ENCODE peak calls at places on chromosomes 4 and X, in six cellular contexts. I is tibial nerve, P is prostate gland, N is astrocyte, O is pancreas, V is WERI-Rb-1. B is an unnamed sample.

GRCh38 chr4:3673176-3673575 is 93.0 kb upstream of the ADRA2C start:
- DNase-seq in O (no peak), P (no peak), N (no peak), I (no peak), V (no peak), B (no peak)

GRCh38 chr4:41455215-41455614 is 82.7 kb upstream of the LIMCH1 start:
- DNase-seq in O (no peak), V (no peak), P (no peak), N (no peak), I (no peak), B (no peak)

GRCh38 chr4:55485821-55486220 is 60.9 kb downstream of the CLOCK start:
- DNase-seq in O (no peak), V (no peak), N (no peak), P (no peak), I (no peak), B (no peak)

GRCh38 chr4:151046609-151047008 is 31.5 kb upstream of the LRBA start:
- DNase-seq in N (no peak), V (peak; percentile 18), I (no peak), O (no peak), P (no peak), B (no peak)

GRCh38 chrX:42678133-42678532 is 99.8 kb downstream of the PPP1R2C start:
- DNase-seq in P (no peak), N (no peak), O (no peak), I (no peak), V (peak; percentile 11), B (peak; percentile 84)

GRCh38 chr4:183987987-183988392 is 82.9 kb downstream of the STOX2 start:
- DNase-seq in V (no peak), I (peak; percentile 40), O (no peak), P (peak; percentile 81), N (peak; percentile 95), B (peak; percentile 73)

GRCh38 chrX:139850968-139851367 is 81.9 kb downstream of the ATP11C start:
- DNase-seq in I (no peak), V (no peak), P (no peak), N (no peak), O (no peak), B (no peak)

GRCh38 chrX:136168929-136169735 is 21.8 kb downstream of the FHL1 start:
- DNase-seq in N (peak; percentile 90), I (no peak), V (no peak), O (no peak), P (no peak), B (peak; percentile 26)

GRCh38 chr4:143399113-143399949 is 62.7 kb downstream of the GAB1 start:
- DNase-seq in V (no peak), O (no peak), I (no peak), P (no peak), N (no peak), B (peak; percentile 38)

DNA sequence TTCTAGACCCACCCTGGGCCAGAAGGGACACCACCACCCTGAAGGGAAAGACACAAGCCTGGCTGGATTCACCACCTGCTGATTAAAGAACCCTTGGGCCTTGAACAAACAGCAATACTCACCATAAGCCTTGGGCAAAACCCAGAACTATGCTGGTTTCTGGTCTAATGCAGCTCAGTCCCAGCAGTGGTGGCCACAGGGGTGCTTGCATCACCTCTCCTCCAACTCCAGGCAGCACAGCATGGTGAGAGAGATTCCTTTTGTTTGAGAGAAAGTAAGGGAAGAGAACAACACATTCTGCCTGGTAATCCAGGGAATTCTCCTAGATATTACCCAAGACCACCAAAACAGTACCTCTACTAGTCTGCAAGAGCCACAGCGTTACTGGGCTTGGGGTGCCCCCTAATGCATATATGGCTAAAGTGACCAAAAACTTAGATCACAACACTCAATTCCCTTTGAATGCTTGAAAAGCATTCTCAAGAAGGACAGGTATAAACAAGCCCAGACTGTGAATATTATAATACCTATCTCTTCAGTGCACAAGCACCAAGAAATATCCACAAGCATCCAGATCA is 25.7 kb downstream of the RNF128 start:
- DNase-seq in P (no peak), N (no peak), O (no peak), V (no peak), I (no peak), B (peak; percentile 10)
- TF ChIP-seq CTCF in P (no peak), N (peak; percentile 14), O (no peak), V (no peak), I (no peak), B (no peak)

GRCh38 chr4:123406862-123407261 is 10.3 kb downstream of the SPRY1 start:
- DNase-seq in O (no peak), P (no peak), V (peak; percentile 55), I (no peak), N (no peak), B (no peak)
- H3K27ac ChIP-seq in O (no peak overlapping the region), P (no peak overlapping the region), V (no peak overlapping the region), I (no peak overlapping the region), N (no peak overlapping the region), B (no peak overlapping the region)

GRCh38 chr4:29726938-29727337 is 993.2 kb upstream of the PCDH7 start:
- DNase-seq in V (no peak), I (no peak), N (no peak), O (no peak), P (no peak), B (no peak)
- TF ChIP-seq CTCF in V (no peak), I (no peak), N (no peak), O (no peak), P (no peak), B (no peak)

DNA sequence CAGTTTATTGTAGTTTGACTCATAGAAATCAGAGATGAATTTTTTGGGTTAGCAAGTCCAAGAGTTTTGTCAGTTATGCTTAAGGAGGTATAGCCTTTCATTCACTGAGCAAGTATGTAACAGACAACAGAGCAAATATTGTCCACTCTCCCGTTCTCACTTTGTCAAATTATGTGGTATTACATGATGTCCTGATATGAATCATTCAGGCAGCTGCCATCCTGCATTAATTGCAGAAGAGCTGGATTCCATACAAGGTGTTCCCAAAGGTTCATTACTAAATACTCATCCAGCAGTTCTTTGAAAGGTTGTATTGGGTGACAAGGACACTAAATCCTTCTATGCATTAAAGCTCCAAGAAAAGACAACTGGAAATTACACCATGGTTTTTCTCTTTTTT is 29.9 kb upstream of the PLAC1 start:
- DNase-seq in P (no peak), N (peak; percentile 29), I (no peak), V (no peak), O (no peak), B (no peak)
- H3K27ac ChIP-seq in P (no peak overlapping the region), N (peak overlapping the region; percentile 19), I (no peak overlapping the region), V (no peak overlapping the region), O (no peak overlapping the region), B (no peak overlapping the region)

DNA sequence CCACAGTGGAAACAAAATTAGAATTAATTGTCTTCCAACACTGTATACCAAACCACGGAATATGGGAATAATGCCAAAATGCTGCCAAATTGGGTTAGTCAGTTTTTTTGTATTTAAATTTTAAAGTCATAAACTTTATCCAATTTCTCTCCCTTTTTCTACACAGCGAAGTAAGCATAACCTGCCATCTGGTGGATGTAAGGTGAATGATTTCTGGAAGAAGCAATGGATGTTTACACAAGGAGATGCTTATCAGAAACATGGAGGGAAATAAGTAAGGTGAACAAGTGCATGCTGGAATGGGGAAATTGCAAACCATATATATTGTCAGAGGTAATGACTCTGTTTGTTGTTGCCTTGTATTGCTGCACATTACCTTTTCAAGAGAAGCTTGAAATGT is 691.9 kb downstream of the TECRL start:
- DNase-seq in N (no peak), O (no peak), V (no peak), P (no peak), I (no peak), B (peak; percentile 9)
- TF ChIP-seq CTCF in N (peak; percentile 16), O (no peak), V (peak; percentile 37), P (no peak), I (no peak), B (no peak)

DNA sequence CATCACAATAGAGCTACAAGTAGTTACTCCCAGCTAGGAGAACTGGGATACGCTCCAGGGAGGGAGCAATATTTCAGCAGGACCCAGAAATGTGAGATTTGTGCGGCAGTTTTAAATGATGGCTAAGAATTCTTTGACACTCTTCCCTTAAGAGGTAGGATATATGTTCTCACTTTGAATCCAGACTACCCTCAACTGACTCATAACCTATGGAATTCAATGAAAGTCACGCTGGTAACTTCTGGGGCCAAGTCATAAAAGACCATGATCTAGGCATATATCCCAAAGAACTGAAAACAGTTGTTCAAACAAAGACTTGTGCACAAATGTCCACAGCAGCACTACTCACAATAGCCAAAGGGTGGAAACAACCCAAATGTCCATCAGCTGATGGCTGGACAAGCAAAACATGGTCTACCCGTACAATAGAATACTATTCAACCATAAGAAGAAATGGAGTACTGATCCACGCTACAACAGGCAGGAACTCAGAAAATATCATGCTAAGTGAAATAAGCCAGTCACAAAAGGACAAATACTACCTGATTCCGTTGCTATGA is 10.5 kb downstream of the CD99L2 start:
- DNase-seq in I (no peak), N (peak; percentile 50), P (no peak), V (no peak), O (no peak), B (no peak)
- H3K27ac ChIP-seq in I (no peak overlapping the region), N (no peak overlapping the region), P (no peak overlapping the region), V (no peak overlapping the region), O (no peak overlapping the region), B (no peak overlapping the region)

GRCh38 chr4:18075823-18076433 is 54.4 kb upstream of the LCORL start:
- DNase-seq in N (no peak), I (no peak), P (no peak), O (no peak), V (peak; percentile 63), B (no peak)
- TF ChIP-seq CTCF in N (no peak), I (peak; percentile 13), P (no peak), O (no peak), V (peak; percentile 71), B (no peak)

B was measured in cardiac muscle cell.